ENCODE peak calls at places on chromosomes 11 and 22, in five cellular contexts. One of them, this sample, is unnamed.
A peak's percentile ranks its signal among the peaks of the same experiment; 100 is the strongest.

GRCh38 chr22:22487869-22488597 is 20.5 kb downstream of the ZNF280B start:
- DNase-seq in GM19239: no peak
- DNase-seq in GM20000: no peak
- DNase-seq in kidney glomerular epithelial cell: no peak
- DNase-seq in neural progenitor cell: no peak
- DNase-seq in this sample: no peak

GRCh38 chr11:65376138-65376713 is 6.2 kb downstream of the SLC25A45 start:
- DNase-seq in GM19239: no peak
- DNase-seq in kidney glomerular epithelial cell: no peak
- DNase-seq in GM20000: no peak
- DNase-seq in neural progenitor cell: no peak
- DNase-seq in this sample: no peak

GRCh38 chr11:129249351-129249750 is 57.2 kb upstream of the ARHGAP32 start:
- DNase-seq in GM19239: no peak
- DNase-seq in GM20000: no peak
- DNase-seq in neural progenitor cell: no peak
- DNase-seq in kidney glomerular epithelial cell: no peak
- DNase-seq in this sample: no peak

GRCh38 chr11:14645985-14646900 is 2.6 kb downstream of the PDE3B start:
- DNase-seq in neural progenitor cell: no peak
- DNase-seq in kidney glomerular epithelial cell: no peak
- DNase-seq in GM19239: no peak
- DNase-seq in GM20000: no peak
- DNase-seq in this sample: no peak

GRCh38 chr22:49331878-49332277 is 495.8 kb downstream of the BRD1 start:
- DNase-seq in GM20000: no peak
- DNase-seq in kidney glomerular epithelial cell: no peak
- DNase-seq in GM19239: no peak
- DNase-seq in neural progenitor cell: no peak
- DNase-seq in this sample: peak; percentile 24

GRCh38 chr11:6637871-6638270 is 17.7 kb downstream of the DCHS1 start:
- DNase-seq in GM20000: no peak
- DNase-seq in kidney glomerular epithelial cell: no peak
- DNase-seq in GM19239: no peak
- DNase-seq in neural progenitor cell: no peak
- DNase-seq in this sample: no peak

GRCh38 chr22:37206841-37207821 is 5.1 kb downstream of the SSTR3 start:
- DNase-seq in GM19239: no peak
- DNase-seq in neural progenitor cell: no peak
- DNase-seq in kidney glomerular epithelial cell: no peak
- DNase-seq in GM20000: no peak
- DNase-seq in this sample: no peak

GRCh38 chr11:96238563-96239166 is 104.3 kb downstream of the MAML2 start:
- DNase-seq in neural progenitor cell: no peak
- DNase-seq in GM19239: no peak
- DNase-seq in kidney glomerular epithelial cell: no peak
- DNase-seq in GM20000: no peak
- DNase-seq in this sample: no peak

GRCh38 chr11:27216268-27217149 is 146.5 kb downstream of the CCDC34 start:
- DNase-seq in neural progenitor cell: no peak
- DNase-seq in GM19239: no peak
- DNase-seq in GM20000: no peak
- DNase-seq in kidney glomerular epithelial cell: no peak
- DNase-seq in this sample: peak; percentile 54

GRCh38 chr11:132987936-132988335 is 544.4 kb downstream of the OPCML start:
- DNase-seq in neural progenitor cell: no peak
- DNase-seq in GM20000: no peak
- DNase-seq in kidney glomerular epithelial cell: no peak
- DNase-seq in GM19239: no peak
- DNase-seq in this sample: no peak

GRCh38 chr11:64537876-64538275 is 53.1 kb upstream of the SLC22A12 start:
- DNase-seq in neural progenitor cell: no peak
- DNase-seq in GM20000: no peak
- DNase-seq in kidney glomerular epithelial cell: no peak
- DNase-seq in GM19239: no peak
- DNase-seq in this sample: no peak

GRCh38 chr11:102849319-102849718 is 5.9 kb upstream of the MMP3 start:
- DNase-seq in GM19239: no peak
- DNase-seq in neural progenitor cell: no peak
- DNase-seq in GM20000: no peak
- DNase-seq in kidney glomerular epithelial cell: no peak
- DNase-seq in this sample: no peak

GRCh38 chr11:57460017-57460755 is at the start of gene RTN4RL2:
- DNase-seq in GM20000: peak; percentile 89
- DNase-seq in kidney glomerular epithelial cell: no peak
- DNase-seq in GM19239: peak; percentile 86
- DNase-seq in neural progenitor cell: peak; percentile 91
- DNase-seq in this sample: no peak

GRCh38 chr22:23369054-23369685 is 188.9 kb downstream of the BCR start:
- DNase-seq in kidney glomerular epithelial cell: no peak
- DNase-seq in GM20000: no peak
- DNase-seq in neural progenitor cell: no peak
- DNase-seq in GM19239: no peak
- DNase-seq in this sample: no peak

GRCh38 chr11:104661901-104662300 is 236.4 kb downstream of the CASP12 start:
- DNase-seq in GM20000: no peak
- DNase-seq in neural progenitor cell: no peak
- DNase-seq in GM19239: no peak
- DNase-seq in kidney glomerular epithelial cell: no peak
- DNase-seq in this sample: no peak

GRCh38 chr22:20459152-20459542 is 21.5 kb upstream of the SCARF2 start:
- DNase-seq in GM19239: no peak
- DNase-seq in kidney glomerular epithelial cell: no peak
- DNase-seq in GM20000: no peak
- DNase-seq in neural progenitor cell: no peak
- DNase-seq in this sample: no peak